ENCODE peak calls at places on chromosome 9, in ten cellular contexts. One of them, this sample, is unnamed.
A peak's percentile ranks its signal among the peaks of the same experiment; 100 is the strongest.

GRCh38 chr9:137828527-137829259 is 48.9 kb upstream of the CACNA1B start:
- DNase-seq in tibial artery: no peak
- DNase-seq in heart left ventricle: no peak
- DNase-seq in brain microvascular endothelial cell: no peak
- DNase-seq in epithelial cell of esophagus: no peak
- DNase-seq in GM20000: no peak
- DNase-seq in AG10803: peak; percentile 4
- DNase-seq in GM13976: no peak
- DNase-seq in uterus: no peak
- DNase-seq in stomach: no peak
- DNase-seq in this sample: peak; percentile 85

GRCh38 chr9:105405514-105406131 is 42.2 kb upstream of the FSD1L start:
- DNase-seq in tibial artery: no peak
- DNase-seq in heart left ventricle: no peak
- DNase-seq in brain microvascular endothelial cell: peak; percentile 17
- DNase-seq in epithelial cell of esophagus: no peak
- DNase-seq in GM20000: peak; percentile 25
- DNase-seq in AG10803: peak; percentile 67
- DNase-seq in GM13976: no peak
- DNase-seq in uterus: no peak
- DNase-seq in stomach: no peak
- DNase-seq in this sample: no peak

GRCh38 chr9:88923653-88924284 is 67.5 kb upstream of the S1PR3 start:
- DNase-seq in tibial artery: no peak
- DNase-seq in heart left ventricle: no peak
- DNase-seq in brain microvascular endothelial cell: no peak
- DNase-seq in epithelial cell of esophagus: no peak
- DNase-seq in GM20000: no peak
- DNase-seq in AG10803: no peak
- DNase-seq in GM13976: no peak
- DNase-seq in uterus: no peak
- DNase-seq in stomach: no peak
- DNase-seq in this sample: no peak

GRCh38 chr9:20220286-20220685 is 402.0 kb downstream of the MLLT3 start:
- DNase-seq in tibial artery: no peak
- DNase-seq in heart left ventricle: no peak
- DNase-seq in brain microvascular endothelial cell: no peak
- DNase-seq in epithelial cell of esophagus: peak; percentile 74
- DNase-seq in GM20000: no peak
- DNase-seq in AG10803: no peak
- DNase-seq in GM13976: no peak
- DNase-seq in uterus: no peak
- DNase-seq in stomach: no peak
- DNase-seq in this sample: no peak

GRCh38 chr9:131840220-131840619 is 100.3 kb upstream of the RAPGEF1 start:
- DNase-seq in tibial artery: no peak
- DNase-seq in heart left ventricle: peak; percentile 14
- DNase-seq in brain microvascular endothelial cell: no peak
- DNase-seq in epithelial cell of esophagus: no peak
- DNase-seq in GM20000: no peak
- DNase-seq in AG10803: no peak
- DNase-seq in GM13976: no peak
- DNase-seq in uterus: no peak
- DNase-seq in stomach: no peak
- DNase-seq in this sample: no peak

GRCh38 chr9:136571525-136571924 is 25.7 kb upstream of the NOTCH1 start:
- DNase-seq in tibial artery: no peak
- DNase-seq in heart left ventricle: peak; percentile 67
- DNase-seq in brain microvascular endothelial cell: no peak
- DNase-seq in epithelial cell of esophagus: no peak
- DNase-seq in GM20000: no peak
- DNase-seq in AG10803: no peak
- DNase-seq in GM13976: no peak
- DNase-seq in uterus: no peak
- DNase-seq in stomach: no peak
- DNase-seq in this sample: no peak

GRCh38 chr9:131252120-131252519 is 24.2 kb downstream of the FAM78A start:
- DNase-seq in tibial artery: no peak
- DNase-seq in heart left ventricle: peak; percentile 68
- DNase-seq in brain microvascular endothelial cell: no peak
- DNase-seq in epithelial cell of esophagus: no peak
- DNase-seq in GM20000: no peak
- DNase-seq in AG10803: no peak
- DNase-seq in GM13976: no peak
- DNase-seq in uterus: no peak
- DNase-seq in stomach: no peak
- DNase-seq in this sample: no peak

GRCh38 chr9:7879551-7880245 is 80.1 kb upstream of the DMAC1 start:
- DNase-seq in tibial artery: no peak
- DNase-seq in heart left ventricle: no peak
- DNase-seq in brain microvascular endothelial cell: no peak
- DNase-seq in epithelial cell of esophagus: peak; percentile 78
- DNase-seq in GM20000: no peak
- DNase-seq in AG10803: no peak
- DNase-seq in GM13976: no peak
- DNase-seq in uterus: no peak
- DNase-seq in stomach: no peak
- DNase-seq in this sample: peak; percentile 34

GRCh38 chr9:4243113-4243512 is 56.8 kb downstream of the GLIS3 start:
- DNase-seq in tibial artery: no peak
- DNase-seq in heart left ventricle: no peak
- DNase-seq in brain microvascular endothelial cell: no peak
- DNase-seq in epithelial cell of esophagus: no peak
- DNase-seq in GM20000: no peak
- DNase-seq in AG10803: no peak
- DNase-seq in GM13976: no peak
- DNase-seq in uterus: no peak
- DNase-seq in stomach: no peak
- DNase-seq in this sample: no peak

GRCh38 chr9:14542071-14542470 is 151.2 kb downstream of the ZDHHC21 start:
- DNase-seq in tibial artery: no peak
- DNase-seq in heart left ventricle: no peak
- DNase-seq in brain microvascular endothelial cell: no peak
- DNase-seq in epithelial cell of esophagus: no peak
- DNase-seq in GM20000: no peak
- DNase-seq in AG10803: no peak
- DNase-seq in GM13976: no peak
- DNase-seq in uterus: no peak
- DNase-seq in stomach: no peak
- DNase-seq in this sample: no peak

GRCh38 chr9:126523621-126524111 is 90.1 kb upstream of the LMX1B start:
- DNase-seq in tibial artery: peak; percentile 63
- DNase-seq in heart left ventricle: no peak
- DNase-seq in brain microvascular endothelial cell: no peak
- DNase-seq in epithelial cell of esophagus: no peak
- DNase-seq in GM20000: no peak
- DNase-seq in AG10803: no peak
- DNase-seq in GM13976: no peak
- DNase-seq in uterus: no peak
- DNase-seq in stomach: no peak
- DNase-seq in this sample: no peak

GRCh38 chr9:126697350-126697749 is 83.6 kb downstream of the LMX1B start:
- DNase-seq in tibial artery: no peak
- DNase-seq in heart left ventricle: no peak
- DNase-seq in brain microvascular endothelial cell: no peak
- DNase-seq in epithelial cell of esophagus: no peak
- DNase-seq in GM20000: no peak
- DNase-seq in AG10803: no peak
- DNase-seq in GM13976: no peak
- DNase-seq in uterus: no peak
- DNase-seq in stomach: no peak
- DNase-seq in this sample: no peak

GRCh38 chr9:80074439-80074838 is 502.7 kb downstream of the TLE4 start:
- DNase-seq in tibial artery: no peak
- DNase-seq in heart left ventricle: no peak
- DNase-seq in brain microvascular endothelial cell: no peak
- DNase-seq in epithelial cell of esophagus: no peak
- DNase-seq in GM20000: no peak
- DNase-seq in AG10803: no peak
- DNase-seq in GM13976: no peak
- DNase-seq in uterus: peak; percentile 25
- DNase-seq in stomach: peak; percentile 26
- DNase-seq in this sample: no peak

GRCh38 chr9:127421057-127421456 is 3.1 kb upstream of the ZNF79 start:
- DNase-seq in tibial artery: no peak
- DNase-seq in heart left ventricle: no peak
- DNase-seq in brain microvascular endothelial cell: no peak
- DNase-seq in epithelial cell of esophagus: no peak
- DNase-seq in GM20000: no peak
- DNase-seq in AG10803: no peak
- DNase-seq in GM13976: no peak
- DNase-seq in uterus: no peak
- DNase-seq in stomach: no peak
- DNase-seq in this sample: no peak

GRCh38 chr9:37679649-37680402 is 29.1 kb downstream of the FRMPD1 start:
- DNase-seq in tibial artery: no peak
- DNase-seq in heart left ventricle: no peak
- DNase-seq in brain microvascular endothelial cell: no peak
- DNase-seq in epithelial cell of esophagus: no peak
- DNase-seq in GM20000: no peak
- DNase-seq in AG10803: no peak
- DNase-seq in GM13976: no peak
- DNase-seq in uterus: no peak
- DNase-seq in stomach: no peak
- DNase-seq in this sample: no peak

GRCh38 chr9:114305189-114305555 is 17.7 kb upstream of the ORM1 start:
- DNase-seq in tibial artery: peak; percentile 33
- DNase-seq in heart left ventricle: no peak
- DNase-seq in brain microvascular endothelial cell: no peak
- DNase-seq in epithelial cell of esophagus: no peak
- DNase-seq in GM20000: no peak
- DNase-seq in AG10803: no peak
- DNase-seq in GM13976: no peak
- DNase-seq in uterus: no peak
- DNase-seq in stomach: no peak
- DNase-seq in this sample: no peak

GRCh38 chr9:82334286-82334685 is 345.7 kb downstream of the SPATA31D1 start:
- DNase-seq in tibial artery: no peak
- DNase-seq in heart left ventricle: no peak
- DNase-seq in brain microvascular endothelial cell: no peak
- DNase-seq in epithelial cell of esophagus: peak; percentile 11
- DNase-seq in GM20000: no peak
- DNase-seq in AG10803: peak; percentile 90
- DNase-seq in GM13976: no peak
- DNase-seq in uterus: no peak
- DNase-seq in stomach: no peak
- DNase-seq in this sample: no peak

GRCh38 chr9:4575997-4576396 is 85.7 kb downstream of the SLC1A1 start:
- DNase-seq in tibial artery: no peak
- DNase-seq in heart left ventricle: no peak
- DNase-seq in brain microvascular endothelial cell: no peak
- DNase-seq in epithelial cell of esophagus: no peak
- DNase-seq in GM20000: no peak
- DNase-seq in AG10803: no peak
- DNase-seq in GM13976: no peak
- DNase-seq in uterus: no peak
- DNase-seq in stomach: no peak
- DNase-seq in this sample: no peak

GRCh38 chr9:91948423-91949292 is 1.4 kb downstream of the ROR2 start:
- DNase-seq in tibial artery: no peak
- DNase-seq in heart left ventricle: no peak
- DNase-seq in brain microvascular endothelial cell: peak; percentile 20
- DNase-seq in epithelial cell of esophagus: peak; percentile 52
- DNase-seq in GM20000: peak; percentile 54
- DNase-seq in AG10803: no peak
- DNase-seq in GM13976: peak; percentile 64
- DNase-seq in uterus: peak; percentile 74
- DNase-seq in stomach: peak; percentile 76
- DNase-seq in this sample: peak; percentile 76

DNA sequence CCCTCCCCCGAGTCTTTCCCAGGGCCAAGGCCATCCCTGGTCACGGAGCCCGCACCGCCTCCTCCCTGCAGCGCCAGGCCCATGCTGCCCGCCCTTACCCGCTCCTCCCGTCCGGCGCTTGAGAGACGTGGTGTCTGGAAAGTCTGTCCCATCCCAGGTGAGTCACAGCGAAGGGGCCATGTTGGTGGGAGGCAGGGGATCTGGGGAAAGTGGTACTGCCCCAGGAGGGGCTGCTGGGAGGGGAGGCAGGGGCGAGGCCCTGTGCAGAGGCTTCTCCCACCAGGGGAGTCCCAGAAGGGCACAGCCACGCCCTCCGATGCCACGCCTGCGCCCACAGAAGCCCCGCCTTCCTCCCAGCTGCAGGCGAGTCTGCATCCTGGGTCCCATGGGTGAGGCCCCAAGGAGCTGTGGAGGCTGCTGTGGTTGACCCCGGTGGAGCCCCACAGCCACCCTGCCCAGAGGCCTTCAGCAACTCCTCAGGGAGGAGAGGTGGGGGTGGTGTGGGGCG is 107.0 kb upstream of the PPP1R26 start:
- DNase-seq in tibial artery: no peak
- DNase-seq in heart left ventricle: no peak
- DNase-seq in brain microvascular endothelial cell: no peak
- DNase-seq in epithelial cell of esophagus: no peak
- DNase-seq in GM20000: no peak
- DNase-seq in AG10803: no peak
- DNase-seq in GM13976: no peak
- DNase-seq in uterus: no peak
- DNase-seq in stomach: no peak
- DNase-seq in this sample: no peak
- TF ChIP-seq CTCF in tibial artery: no peak
- TF ChIP-seq CTCF in heart left ventricle: no peak
- TF ChIP-seq CTCF in brain microvascular endothelial cell: no peak
- TF ChIP-seq CTCF in epithelial cell of esophagus: no peak
- TF ChIP-seq CTCF in GM20000: no peak
- TF ChIP-seq CTCF in AG10803: no peak
- TF ChIP-seq CTCF in GM13976: no peak
- TF ChIP-seq CTCF in uterus: no peak
- TF ChIP-seq CTCF in stomach: no peak
- TF ChIP-seq CTCF in this sample: no peak

GRCh38 chr9:95341262-95342011 is 23.9 kb upstream of the FANCC start:
- DNase-seq in tibial artery: no peak
- DNase-seq in heart left ventricle: no peak
- DNase-seq in brain microvascular endothelial cell: no peak
- DNase-seq in epithelial cell of esophagus: peak; percentile 13
- DNase-seq in GM20000: no peak
- DNase-seq in AG10803: peak; percentile 35
- DNase-seq in GM13976: no peak
- DNase-seq in uterus: no peak
- DNase-seq in stomach: no peak
- DNase-seq in this sample: no peak
- TF ChIP-seq CTCF in tibial artery: no peak
- TF ChIP-seq CTCF in heart left ventricle: peak; percentile 55
- TF ChIP-seq CTCF in brain microvascular endothelial cell: peak; percentile 56
- TF ChIP-seq CTCF in epithelial cell of esophagus: peak; percentile 9
- TF ChIP-seq CTCF in GM20000: no peak
- TF ChIP-seq CTCF in AG10803: peak; percentile 39
- TF ChIP-seq CTCF in GM13976: no peak
- TF ChIP-seq CTCF in uterus: no peak
- TF ChIP-seq CTCF in stomach: peak; percentile 30
- TF ChIP-seq CTCF in this sample: no peak

GRCh38 chr9:133869674-133870419 is 122.3 kb downstream of the VAV2 start:
- DNase-seq in tibial artery: no peak
- DNase-seq in heart left ventricle: no peak
- DNase-seq in brain microvascular endothelial cell: no peak
- DNase-seq in epithelial cell of esophagus: no peak
- DNase-seq in GM20000: no peak
- DNase-seq in AG10803: no peak
- DNase-seq in GM13976: no peak
- DNase-seq in uterus: no peak
- DNase-seq in stomach: no peak
- DNase-seq in this sample: no peak
- TF ChIP-seq CTCF in tibial artery: no peak
- TF ChIP-seq CTCF in heart left ventricle: no peak
- TF ChIP-seq CTCF in brain microvascular endothelial cell: peak; percentile 8
- TF ChIP-seq CTCF in epithelial cell of esophagus: no peak
- TF ChIP-seq CTCF in GM20000: no peak
- TF ChIP-seq CTCF in AG10803: no peak
- TF ChIP-seq CTCF in GM13976: no peak
- TF ChIP-seq CTCF in uterus: no peak
- TF ChIP-seq CTCF in stomach: no peak
- TF ChIP-seq CTCF in this sample: no peak

GRCh38 chr9:107712390-107712789 is 222.8 kb upstream of the KLF4 start:
- DNase-seq in tibial artery: no peak
- DNase-seq in heart left ventricle: no peak
- DNase-seq in brain microvascular endothelial cell: peak; percentile 56
- DNase-seq in epithelial cell of esophagus: peak; percentile 91
- DNase-seq in GM20000: no peak
- DNase-seq in AG10803: peak; percentile 29
- DNase-seq in GM13976: no peak
- DNase-seq in uterus: no peak
- DNase-seq in stomach: no peak
- DNase-seq in this sample: no peak
- TF ChIP-seq CTCF in tibial artery: no peak
- TF ChIP-seq CTCF in heart left ventricle: no peak
- TF ChIP-seq CTCF in brain microvascular endothelial cell: peak; percentile 15
- TF ChIP-seq CTCF in epithelial cell of esophagus: peak; percentile 38
- TF ChIP-seq CTCF in GM20000: no peak
- TF ChIP-seq CTCF in AG10803: peak; percentile 13
- TF ChIP-seq CTCF in GM13976: no peak
- TF ChIP-seq CTCF in uterus: no peak
- TF ChIP-seq CTCF in stomach: no peak
- TF ChIP-seq CTCF in this sample: no peak

This sample was measured in nephron progenitor cell.